ENCODE peak calls at places on chromosomes 2 and 18, in five cellular contexts. S, Y, J, Z and C are unnamed samples.

GRCh38 chr2:98608118-98608961 is at the start of the genes COA5 and UNC50:
- DNase-seq in S (peak), Y (peak), J (peak), Z (peak), C (peak)

GRCh38 chr2:182541268-182541667 is 114.4 kb upstream of the PDE1A start:
- DNase-seq in S (no peak), Y (no peak), J (no peak), Z (no peak), C (no peak)

GRCh38 chr18:8303151-8303770 is 306.0 kb upstream of the RAB12 start:
- DNase-seq in S (no peak), Y (no peak), J (no peak), Z (no peak), C (no peak)

GRCh38 chr2:179581605-179582004 is 279.8 kb downstream of the ZNF385B start:
- DNase-seq in S (no peak), Y (no peak), J (no peak), Z (no peak), C (no peak)

GRCh38 chr2:38098351-38099095 is 22.6 kb upstream of the CYP1B1 start:
- DNase-seq in S (no peak), Y (no peak), J (no peak), Z (no peak), C (no peak)

GRCh38 chr2:44579136-44579836 is 217.5 kb downstream of the CAMKMT start:
- DNase-seq in S (no peak), Y (no peak), J (no peak), Z (no peak), C (no peak)

GRCh38 chr2:206881708-206882335 is 57.5 kb upstream of the CPO start:
- DNase-seq in S (no peak), Y (no peak), J (no peak), Z (no peak), C (no peak)

GRCh38 chr2:79916285-79916684 is 388.3 kb downstream of the LRRTM1 start:
- DNase-seq in S (no peak), Y (no peak), J (no peak), Z (no peak), C (no peak)

GRCh38 chr2:187655001-187655400 is 100.8 kb upstream of the TFPI start:
- DNase-seq in S (no peak), Y (no peak), J (no peak), Z (no peak), C (no peak)

GRCh38 chr2:173075056-173075780 is 428 bp upstream of the MAP3K20 start:
- DNase-seq in S (no peak), Y (no peak), J (no peak), Z (no peak), C (no peak)

GRCh38 chr2:207805566-207806226 is 36.0 kb upstream of the FZD5 start:
- DNase-seq in S (peak), Y (no peak), J (no peak), Z (no peak), C (no peak)

GRCh38 chr2:226977775-226978190 is 141.9 kb downstream of the RHBDD1 start:
- DNase-seq in S (no peak), Y (peak), J (peak), Z (no peak), C (no peak)

GRCh38 chr2:80326214-80326613 is 21.7 kb upstream of the LRRTM1 start:
- DNase-seq in S (peak), Y (peak), J (peak), Z (peak), C (no peak)

GRCh38 chr2:203225423-203226039 is 13.3 kb upstream of the CYP20A1 start:
- DNase-seq in S (peak), Y (peak), J (no peak), Z (no peak), C (no peak)

GRCh38 chr2:133241231-133241575 is 327.1 kb downstream of the NCKAP5 start:
- DNase-seq in S (no peak), Y (no peak), J (no peak), Z (no peak), C (no peak)

GRCh38 chr2:151258121-151258520 is 3.5 kb downstream of the RBM43 start:
- DNase-seq in S (no peak), Y (no peak), J (no peak), Z (no peak), C (no peak)

GRCh38 chr2:143171817-143172216 is 42.6 kb downstream of the ARHGAP15 start:
- DNase-seq in S (no peak), Y (no peak), J (no peak), Z (no peak), C (no peak)

GRCh38 chr2:69062307-69062706 is 49.3 kb downstream of the ANTXR1 start:
- DNase-seq in S (peak), Y (no peak), J (no peak), Z (no peak), C (no peak)

GRCh38 chr2:46540496-46541342 is 61.4 kb downstream of the TMEM247 start:
- DNase-seq in S (peak), Y (no peak), J (no peak), Z (no peak), C (no peak)

GRCh38 chr2:145374165-145374564 is 854.2 kb upstream of the ZEB2 start:
- DNase-seq in S (no peak), Y (no peak), J (no peak), Z (no peak), C (no peak)

GRCh38 chr2:48108455-48108854 is 202.2 kb upstream of the FBXO11 start:
- DNase-seq in S (no peak), Y (no peak), J (no peak), Z (no peak), C (no peak)

GRCh38 chr18:460302-460701 is 40.2 kb downstream of the COLEC12 start:
- DNase-seq in S (no peak), Y (no peak), J (no peak), Z (no peak), C (no peak)

GRCh38 chr2:128306081-128306930 is 12.4 kb downstream of the HS6ST1 start:
- DNase-seq in S (peak), Y (no peak), J (no peak), Z (no peak), C (no peak)

GRCh38 chr2:162327134-162327769 is 8.8 kb upstream of the IFIH1 start:
- DNase-seq in S (no peak), Y (peak), J (no peak), Z (no peak), C (no peak)

GRCh38 chr2:215799194-215799593 is 214.2 kb downstream of the MREG start:
- DNase-seq in S (no peak), Y (no peak), J (no peak), Z (no peak), C (no peak)

GRCh38 chr2:46074501-46074900 is 222.7 kb upstream of the EPAS1 start:
- DNase-seq in S (no peak), Y (no peak), J (no peak), Z (no peak), C (no peak)

DNA sequence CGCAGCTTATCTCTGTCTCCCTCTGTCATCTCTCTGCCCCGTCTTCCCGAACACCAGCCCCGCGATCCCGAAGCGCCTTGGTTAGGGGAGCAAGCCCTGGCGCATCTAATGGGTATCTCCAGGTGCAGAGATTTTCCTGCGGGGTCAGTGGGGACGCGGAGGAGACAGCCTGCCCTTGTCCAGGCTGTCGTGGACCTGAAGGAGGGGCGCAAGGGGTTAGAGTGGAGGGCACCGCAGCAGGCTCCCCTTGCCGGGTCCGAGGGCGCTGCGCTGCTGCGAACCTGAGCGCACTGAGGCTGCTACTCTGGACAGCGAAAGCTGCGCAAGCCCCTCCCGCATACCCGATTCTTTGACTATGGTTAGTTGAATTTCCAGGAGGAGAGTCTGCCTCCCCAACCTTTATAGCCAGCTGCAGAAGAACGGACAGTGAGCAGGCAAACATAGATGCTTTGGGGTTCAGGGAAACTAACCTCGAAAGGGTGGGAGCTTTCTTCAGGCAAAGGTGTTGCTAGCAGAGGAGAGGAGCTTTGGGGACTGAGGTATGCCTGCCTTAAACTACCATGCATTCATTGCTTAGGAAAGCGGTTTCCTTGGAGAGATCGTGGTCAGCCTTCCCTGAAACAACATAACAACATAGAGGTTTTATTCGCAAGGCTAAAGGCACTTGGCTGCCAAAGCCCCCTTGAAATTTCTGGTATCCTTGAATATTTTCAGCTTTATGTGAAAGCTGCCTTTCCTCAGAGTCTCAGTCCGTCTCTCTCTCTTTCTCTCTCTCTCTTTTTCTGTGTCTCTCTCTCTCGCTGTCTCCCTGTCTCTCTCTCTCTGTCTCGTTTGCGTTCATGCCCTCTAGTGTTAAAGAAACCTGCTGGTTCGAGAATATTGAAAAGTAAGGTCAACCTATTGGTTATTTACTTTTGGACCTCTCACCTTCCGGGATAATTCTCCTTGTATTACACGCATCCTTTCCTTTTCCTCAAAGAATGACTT is 1.6 kb downstream of the GALNT13 start:
- DNase-seq in S (no peak), Y (no peak), J (peak), Z (no peak), C (no peak)
- H3K4me3 ChIP-seq in S (no peak), Y (no peak), J (no peak), Z (no peak), C (no peak)

DNA sequence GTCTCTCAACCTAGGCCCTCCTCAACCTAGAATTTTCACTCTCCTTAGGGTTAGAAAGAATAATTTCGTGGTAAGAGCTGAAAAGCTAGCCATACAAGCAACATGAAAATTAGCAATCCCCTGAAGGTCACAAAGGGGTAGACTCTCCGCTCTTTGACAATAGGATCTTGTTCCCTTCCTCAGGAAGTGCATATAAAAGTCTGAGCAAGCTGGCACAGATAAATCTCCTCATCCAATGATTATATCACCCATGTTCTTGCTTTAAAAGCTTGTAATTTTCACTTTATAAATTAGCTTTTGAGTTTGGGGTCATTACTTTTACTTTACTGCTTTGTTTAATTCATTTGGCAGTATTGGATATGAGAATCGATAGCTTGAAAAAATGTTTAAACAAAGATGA is 852.3 kb upstream of the CRIM1 start:
- DNase-seq in S (no peak), Y (no peak), J (no peak), Z (no peak), C (no peak)
- TF ChIP-seq REST in S (no peak), Y (no peak), J (no peak), Z (no peak), C (no peak)

GRCh38 chr18:34493566-34494358 is 216.3 kb upstream of the DTNA start:
- DNase-seq in S (peak), Y (no peak), J (peak), Z (no peak), C (no peak)

GRCh38 chr18:34494359-34494696 is 215.8 kb upstream of the DTNA start:
- DNase-seq in S (peak), Y (no peak), J (no peak), Z (no peak), C (no peak)

GRCh38 chr18:34491719-34492118 is 218.4 kb upstream of the DTNA start:
- DNase-seq in S (no peak), Y (no peak), J (no peak), Z (no peak), C (no peak)

GRCh38 chr18:34493099-34493544 is 217.0 kb upstream of the DTNA start:
- DNase-seq in S (peak), Y (no peak), J (peak), Z (no peak), C (peak)

DNA sequence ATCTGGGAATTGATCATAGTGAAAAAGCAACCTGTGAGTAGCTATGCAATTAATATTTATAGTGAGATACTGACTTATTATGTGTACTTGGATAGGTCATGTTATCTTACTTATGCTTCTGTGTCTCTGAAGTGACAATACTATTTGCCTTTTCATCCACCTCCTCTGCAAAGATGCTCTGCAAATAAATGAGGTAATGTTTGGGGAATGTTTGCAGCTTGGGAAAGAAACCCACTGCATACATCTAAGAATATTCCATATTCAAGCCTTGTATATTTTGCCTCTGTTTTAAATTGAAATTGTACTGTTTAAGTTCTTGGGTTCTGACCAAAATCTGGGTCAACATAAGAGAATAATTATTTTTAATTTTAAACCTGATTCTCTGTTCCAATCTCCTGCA is 217.4 kb upstream of the DTNA start:
- DNase-seq in S (peak), Y (no peak), J (peak), Z (no peak), C (no peak)
- TF ChIP-seq GABPA in S (no peak), Y (no peak), J (no peak), Z (no peak), C (no peak)

GRCh38 chr2:120735750-120736170 is at the start of gene GLI2:
- DNase-seq in S (peak), Y (peak), J (peak), Z (no peak), C (peak)
- H3K4me3 ChIP-seq in S (peak), Y (no peak), J (peak), Z (no peak), C (no peak)

GRCh38 chr2:105792561-105792960 is 47.8 kb downstream of the NCK2 start:
- DNase-seq in S (no peak), Y (no peak), J (no peak), Z (no peak), C (no peak)
- TF ChIP-seq REST in S (no peak), Y (no peak), J (no peak), Z (no peak), C (no peak)